ENCODE peak calls at places on chromosome 19, in five cellular contexts. One of them, this sample, is unnamed.
A peak's percentile ranks its signal among the peaks of the same experiment; 100 is the strongest.

GRCh38 chr19:30596813-30597399 is 224.7 kb downstream of the ZNF536 start:
- DNase-seq in HCT116: no peak
- DNase-seq in GM23248: no peak
- DNase-seq in PC-3: no peak
- DNase-seq in GM23338: peak; percentile 88
- DNase-seq in this sample: peak; percentile 68

GRCh38 chr19:39196320-39196719 is 444 bp upstream of the NCCRP1 start:
- DNase-seq in HCT116: no peak
- DNase-seq in GM23248: no peak
- DNase-seq in PC-3: no peak
- DNase-seq in GM23338: no peak
- DNase-seq in this sample: peak; percentile 77

GRCh38 chr19:49335071-49335783 is at the start of gene CD37:
- DNase-seq in HCT116: no peak
- DNase-seq in GM23248: no peak
- DNase-seq in PC-3: no peak
- DNase-seq in GM23338: no peak
- DNase-seq in this sample: no peak

GRCh38 chr19:43784981-43785808 is 4.4 kb upstream of the KCNN4 start:
- DNase-seq in HCT116: peak; percentile 79
- DNase-seq in GM23248: peak; percentile 86
- DNase-seq in PC-3: peak; percentile 84
- DNase-seq in GM23338: peak; percentile 92
- DNase-seq in this sample: peak; percentile 86

GRCh38 chr19:39410620-39411005 is 1.9 kb upstream of the PLEKHG2 start:
- DNase-seq in HCT116: no peak
- DNase-seq in GM23248: peak; percentile 40
- DNase-seq in PC-3: no peak
- DNase-seq in GM23338: no peak
- DNase-seq in this sample: peak; percentile 24

GRCh38 chr19:50823389-50824042 is at the start of gene KLK1:
- DNase-seq in HCT116: no peak
- DNase-seq in GM23248: no peak
- DNase-seq in PC-3: no peak
- DNase-seq in GM23338: no peak
- DNase-seq in this sample: no peak

GRCh38 chr19:54335164-54335563 is 3.8 kb downstream of the LILRA4 start:
- DNase-seq in HCT116: no peak
- DNase-seq in GM23248: no peak
- DNase-seq in PC-3: no peak
- DNase-seq in GM23338: peak; percentile 57
- DNase-seq in this sample: no peak

GRCh38 chr19:35569281-35569781 is 5.9 kb upstream of the ATP4A start:
- DNase-seq in HCT116: no peak
- DNase-seq in GM23248: no peak
- DNase-seq in PC-3: no peak
- DNase-seq in GM23338: no peak
- DNase-seq in this sample: no peak

GRCh38 chr19:29858621-29859020 is 46.8 kb downstream of the CCNE1 start:
- DNase-seq in HCT116: no peak
- DNase-seq in GM23248: no peak
- DNase-seq in PC-3: no peak
- DNase-seq in GM23338: peak; percentile 34
- DNase-seq in this sample: no peak

GRCh38 chr19:54418030-54418929 is 3.0 kb downstream of the TTYH1 start:
- DNase-seq in HCT116: no peak
- DNase-seq in GM23248: peak; percentile 52
- DNase-seq in PC-3: no peak
- DNase-seq in GM23338: peak; percentile 43
- DNase-seq in this sample: peak; percentile 45

GRCh38 chr19:29671393-29672076 is 6.3 kb downstream of the PLEKHF1 start:
- DNase-seq in HCT116: no peak
- DNase-seq in GM23248: peak; percentile 36
- DNase-seq in PC-3: peak; percentile 60
- DNase-seq in GM23338: peak; percentile 41
- DNase-seq in this sample: no peak

GRCh38 chr19:12163841-12164240 is 945 bp downstream of the ZNF136 start:
- DNase-seq in HCT116: no peak
- DNase-seq in GM23248: peak; percentile 87
- DNase-seq in PC-3: peak; percentile 6
- DNase-seq in GM23338: peak; percentile 14
- DNase-seq in this sample: peak; percentile 24

GRCh38 chr19:11821474-11821873 is 7.4 kb downstream of the ZNF440 start:
- DNase-seq in HCT116: no peak
- DNase-seq in GM23248: peak; percentile 90
- DNase-seq in PC-3: peak; percentile 14
- DNase-seq in GM23338: no peak
- DNase-seq in this sample: no peak

GRCh38 chr19:33745297-33745696 is 51.4 kb upstream of the KCTD15 start:
- DNase-seq in HCT116: no peak
- DNase-seq in GM23248: no peak
- DNase-seq in PC-3: no peak
- DNase-seq in GM23338: no peak
- DNase-seq in this sample: no peak

DNA sequence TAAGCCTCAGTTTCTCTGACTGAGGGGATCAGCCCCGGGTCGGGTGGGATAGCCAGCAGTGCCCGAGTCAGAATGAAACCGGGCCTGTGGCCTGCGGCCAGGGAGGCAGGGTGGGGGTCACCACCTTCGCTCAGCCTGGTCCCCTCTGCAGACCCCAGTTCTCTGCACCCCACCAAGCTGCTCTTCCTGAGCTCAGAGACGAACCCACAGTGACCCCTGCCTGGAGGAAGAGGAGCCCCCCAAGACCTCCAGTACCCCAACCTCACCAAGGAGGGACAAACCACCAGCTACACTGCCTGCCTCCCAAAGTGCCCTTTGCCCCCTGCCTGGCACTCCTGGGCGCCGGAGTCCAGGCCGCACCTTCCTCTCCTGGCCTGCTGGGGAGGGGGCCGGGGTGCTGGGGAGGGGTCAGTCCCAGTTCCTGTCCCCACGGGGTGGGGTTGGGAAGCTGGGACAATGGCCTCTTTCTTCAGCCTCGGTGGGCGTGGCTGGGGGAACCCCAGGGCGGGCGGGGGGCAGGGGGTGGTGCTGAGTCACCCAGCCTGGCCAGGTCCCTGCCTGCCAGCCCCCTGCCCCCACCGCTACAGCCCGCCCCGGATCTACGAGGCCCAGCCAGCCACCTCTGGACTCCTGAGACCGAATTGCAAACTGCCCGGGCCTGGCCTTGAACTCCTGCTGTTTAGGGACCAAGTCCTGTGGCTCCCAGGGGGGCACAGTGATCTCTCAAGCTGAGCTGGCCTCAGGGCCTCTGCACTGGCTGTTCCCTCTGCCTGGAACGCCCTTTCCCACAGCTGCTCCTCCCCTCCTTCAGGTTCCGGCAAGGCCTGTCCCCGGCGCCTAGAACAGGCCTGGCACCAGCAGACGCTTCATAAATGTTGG is 14.3 kb downstream of the ZBTB7A start:
- DNase-seq in HCT116: no peak
- DNase-seq in GM23248: peak; percentile 81
- DNase-seq in PC-3: peak; percentile 64
- DNase-seq in GM23338: no peak
- DNase-seq in this sample: no peak
- TF ChIP-seq EZH2phosphoT487 in HCT116: no peak
- TF ChIP-seq EZH2phosphoT487 in GM23248: no peak
- TF ChIP-seq EZH2phosphoT487 in PC-3: no peak
- TF ChIP-seq EZH2phosphoT487 in GM23338: no peak
- TF ChIP-seq EZH2phosphoT487 in this sample: no peak

GRCh38 chr19:15869109-15869555 is 28.7 kb downstream of the CYP4F2 start:
- DNase-seq in HCT116: peak; percentile 71
- DNase-seq in GM23248: peak; percentile 52
- DNase-seq in PC-3: peak; percentile 69
- DNase-seq in GM23338: peak; percentile 46
- DNase-seq in this sample: no peak
- H3K79me2 ChIP-seq in HCT116: no peaks in the 10 kb centered on the region
- H3K79me2 ChIP-seq in GM23248: no peaks in the 10 kb centered on the region
- H3K79me2 ChIP-seq in PC-3: no peaks in the 10 kb centered on the region
- H3K79me2 ChIP-seq in GM23338: no peaks in the 10 kb centered on the region
- H3K79me2 ChIP-seq in this sample: no peaks in the 10 kb centered on the region

DNA sequence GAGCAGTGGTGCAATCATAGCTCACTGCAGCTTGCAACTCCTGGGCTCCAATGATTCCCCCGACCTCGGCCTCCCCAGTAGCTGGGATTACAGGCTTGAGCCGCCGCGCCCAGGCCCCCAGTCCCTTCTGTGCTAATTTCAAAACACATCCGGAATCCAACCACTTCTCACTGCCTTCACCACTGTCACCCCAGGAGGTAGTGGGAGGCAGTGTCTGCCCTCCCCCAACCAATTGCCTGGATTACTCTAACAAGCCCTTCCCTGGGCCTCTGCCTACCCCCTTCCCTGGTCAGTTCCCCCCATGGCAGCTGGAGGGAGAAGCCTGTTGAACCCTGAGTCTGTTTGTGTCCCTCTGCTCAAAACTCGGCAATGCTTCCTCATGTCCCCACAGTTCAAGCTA is 2.3 kb downstream of the PRAM1 start:
- DNase-seq in HCT116: no peak
- DNase-seq in GM23248: no peak
- DNase-seq in PC-3: no peak
- DNase-seq in GM23338: no peak
- DNase-seq in this sample: peak; percentile 42
- TF ChIP-seq EZH2phosphoT487 in HCT116: no peak
- TF ChIP-seq EZH2phosphoT487 in GM23248: no peak
- TF ChIP-seq EZH2phosphoT487 in PC-3: no peak
- TF ChIP-seq EZH2phosphoT487 in GM23338: no peak
- TF ChIP-seq EZH2phosphoT487 in this sample: no peak

DNA sequence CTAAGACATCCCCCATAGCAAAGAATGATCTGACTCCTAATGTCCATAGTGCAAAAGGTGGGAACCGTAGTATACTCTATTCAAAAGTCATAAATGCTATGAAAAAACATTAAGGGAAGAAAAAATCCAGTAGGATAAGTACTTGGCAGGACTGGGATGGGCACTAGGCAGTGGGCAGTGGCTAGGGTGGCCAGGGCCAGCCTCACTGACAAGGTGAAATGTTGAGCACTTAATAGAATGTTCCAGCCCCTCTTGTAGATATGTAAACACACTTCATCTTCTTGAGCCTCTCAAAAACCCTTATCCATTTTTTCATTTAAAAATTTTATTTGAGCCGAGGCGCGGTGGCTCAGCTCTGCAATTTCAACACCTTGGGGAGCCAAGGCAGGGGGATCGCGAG is 1.5 kb upstream of the CLEC4G start:
- DNase-seq in HCT116: no peak
- DNase-seq in GM23248: no peak
- DNase-seq in PC-3: no peak
- DNase-seq in GM23338: no peak
- DNase-seq in this sample: no peak
- H3K79me2 ChIP-seq in HCT116: no peaks in the 10 kb centered on the region
- H3K79me2 ChIP-seq in GM23248: no peaks in the 10 kb centered on the region
- H3K79me2 ChIP-seq in PC-3: no peaks in the 10 kb centered on the region
- H3K79me2 ChIP-seq in GM23338: no peaks in the 10 kb centered on the region
- H3K79me2 ChIP-seq in this sample: no peaks in the 10 kb centered on the region

GRCh38 chr19:6801397-6802086 is 29.0 kb downstream of the VAV1 start:
- DNase-seq in HCT116: peak; percentile 56
- DNase-seq in GM23248: peak; percentile 21
- DNase-seq in PC-3: peak; percentile 72
- DNase-seq in GM23338: peak; percentile 77
- DNase-seq in this sample: no peak

GRCh38 chr19:6802336-6803035 is 30.0 kb downstream of the VAV1 start:
- DNase-seq in HCT116: peak; percentile 19
- DNase-seq in GM23248: no peak
- DNase-seq in PC-3: peak; percentile 24
- DNase-seq in GM23338: peak; percentile 32
- DNase-seq in this sample: peak; percentile 7

GRCh38 chr19:6796278-6796677 is 23.8 kb downstream of the VAV1 start:
- DNase-seq in HCT116: no peak
- DNase-seq in GM23248: no peak
- DNase-seq in PC-3: no peak
- DNase-seq in GM23338: no peak
- DNase-seq in this sample: no peak

GRCh38 chr19:6803036-6803404 is 30.5 kb downstream of the VAV1 start:
- DNase-seq in HCT116: no peak
- DNase-seq in GM23248: no peak
- DNase-seq in PC-3: no peak
- DNase-seq in GM23338: peak; percentile 3
- DNase-seq in this sample: no peak

GRCh38 chr19:6800991-6801396 is 28.5 kb downstream of the VAV1 start:
- DNase-seq in HCT116: peak; percentile 39
- DNase-seq in GM23248: peak; percentile 86
- DNase-seq in PC-3: peak; percentile 99
- DNase-seq in GM23338: no peak
- DNase-seq in this sample: no peak
- TF ChIP-seq EZH2phosphoT487 in HCT116: no peak
- TF ChIP-seq EZH2phosphoT487 in GM23248: no peak
- TF ChIP-seq EZH2phosphoT487 in PC-3: no peak
- TF ChIP-seq EZH2phosphoT487 in GM23338: no peak
- TF ChIP-seq EZH2phosphoT487 in this sample: no peak

DNA sequence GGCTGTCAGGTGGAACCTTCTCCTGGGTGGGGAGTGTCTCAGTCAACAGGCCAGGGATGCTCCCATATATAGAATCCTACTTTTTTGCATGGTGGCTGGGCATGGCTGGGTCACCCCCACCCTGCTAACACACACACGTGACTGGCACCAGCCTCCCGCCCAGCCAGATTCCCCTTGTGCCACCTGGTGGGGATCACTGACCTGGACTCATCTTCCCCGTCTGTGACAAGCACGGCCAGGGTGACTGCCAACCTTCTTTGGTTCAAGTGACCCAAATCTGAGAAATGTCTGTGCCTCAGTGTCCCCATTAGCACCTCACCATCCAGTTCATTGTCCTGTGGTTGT is 1.0 kb downstream of the PKN1 start:
- DNase-seq in HCT116: no peak
- DNase-seq in GM23248: peak; percentile 43
- DNase-seq in PC-3: peak; percentile 29
- DNase-seq in GM23338: no peak
- DNase-seq in this sample: no peak
- H3K79me2 ChIP-seq in HCT116: peaks cover 50% of the 10 kb centered on the region
- H3K79me2 ChIP-seq in GM23248: peaks cover 55% of the 10 kb centered on the region
- H3K79me2 ChIP-seq in PC-3: peaks cover 57% of the 10 kb centered on the region
- H3K79me2 ChIP-seq in GM23338: peaks cover 52% of the 10 kb centered on the region
- H3K79me2 ChIP-seq in this sample: peaks cover 38% of the 10 kb centered on the region

This sample was measured in neural progenitor cell.